ENCODE peak calls at places on chromosomes 1 and 21, in five cellular contexts. I is tibial nerve, L is ascending aorta, F is A549, Q is pancreas. C is an unnamed sample. For H3K4me1, the result is how much of the 10 kb centered on the place peaks cover.

GRCh38 chr1:240462766-240463410 is 149.1 kb downstream of the GREM2 start:
- DNase-seq in I (no peak), Q (no peak), F (no peak), L (no peak), C (no peak)

GRCh38 chr1:118275716-118276115 is 90.7 kb upstream of the SPAG17 start:
- DNase-seq in Q (no peak), I (no peak), F (no peak), L (no peak), C (no peak)

GRCh38 chr1:108947871-108948525 is 15.3 kb downstream of the CLCC1 start:
- DNase-seq in F (no peak), Q (no peak), L (no peak), I (no peak), C (peak)

GRCh38 chr1:117501275-117501674 is 104.6 kb upstream of the TENT5C start:
- DNase-seq in L (no peak), I (no peak), F (no peak), Q (no peak), C (no peak)

GRCh38 chr1:5577255-5578040 is 414.8 kb downstream of the NPHP4 start:
- DNase-seq in L (no peak), Q (no peak), F (no peak), I (no peak), C (no peak)

GRCh38 chr1:171754381-171754705 is 12.5 kb upstream of the VAMP4 start:
- DNase-seq in L (no peak), I (no peak), Q (no peak), F (no peak), C (no peak)

GRCh38 chr1:110464340-110464739 is 13.4 kb downstream of the PROK1 start:
- DNase-seq in Q (no peak), L (no peak), F (peak), I (no peak), C (no peak)

GRCh38 chr1:228085287-228085926 is 2.9 kb downstream of the ARF1 start:
- DNase-seq in L (no peak), Q (peak), F (no peak), I (peak), C (no peak)

GRCh38 chr21:14736162-14736561 is 190.0 kb upstream of the SAMSN1 start:
- DNase-seq in F (no peak), I (no peak), Q (no peak), L (no peak), C (no peak)

GRCh38 chr1:209156991-209157390 is 426.5 kb upstream of the CAMK1G start:
- DNase-seq in Q (no peak), L (no peak), F (no peak), I (no peak), C (no peak)

GRCh38 chr1:40892354-40892753 is 30.2 kb upstream of the CITED4 start:
- DNase-seq in L (no peak), I (no peak), Q (no peak), F (no peak), C (no peak)

GRCh38 chr1:97820470-97821188 is 100.2 kb downstream of the DPYD start:
- DNase-seq in Q (no peak), I (no peak), L (no peak), F (peak), C (peak)

GRCh38 chr1:203176744-203177460 is 1.3 kb upstream of the MYBPH start:
- DNase-seq in I (no peak), F (no peak), Q (peak), L (no peak), C (no peak)

GRCh38 chr1:36161656-36162531 is 5.9 kb downstream of the MAP7D1 start:
- DNase-seq in F (no peak), L (peak), Q (no peak), I (no peak), C (peak)

GRCh38 chr1:36164399-36164798 is 8.4 kb downstream of the MAP7D1 start:
- DNase-seq in Q (no peak), I (no peak), L (no peak), F (no peak), C (no peak)

GRCh38 chr1:36162680-36163079 is 6.7 kb downstream of the MAP7D1 start:
- DNase-seq in L (no peak), Q (no peak), F (no peak), I (no peak), C (no peak)

GRCh38 chr1:36165145-36165544 is 9.2 kb downstream of the MAP7D1 start:
- DNase-seq in F (no peak), L (no peak), Q (no peak), I (no peak), C (no peak)

GRCh38 chr1:36163426-36163825 is 7.5 kb downstream of the MAP7D1 start:
- DNase-seq in L (no peak), I (no peak), F (no peak), Q (no peak), C (no peak)
- H3K4me1 ChIP-seq in L (under half), I (under half), F (half or more), Q (under half), C (half or more)

GRCh38 chr1:183079697-183080096 is 56.5 kb downstream of the LAMC1 start:
- DNase-seq in L (no peak), F (no peak), I (no peak), Q (no peak), C (no peak)
- H3K4me1 ChIP-seq in L (under half), F (under half), I (under half), Q (under half), C (under half)

DNA sequence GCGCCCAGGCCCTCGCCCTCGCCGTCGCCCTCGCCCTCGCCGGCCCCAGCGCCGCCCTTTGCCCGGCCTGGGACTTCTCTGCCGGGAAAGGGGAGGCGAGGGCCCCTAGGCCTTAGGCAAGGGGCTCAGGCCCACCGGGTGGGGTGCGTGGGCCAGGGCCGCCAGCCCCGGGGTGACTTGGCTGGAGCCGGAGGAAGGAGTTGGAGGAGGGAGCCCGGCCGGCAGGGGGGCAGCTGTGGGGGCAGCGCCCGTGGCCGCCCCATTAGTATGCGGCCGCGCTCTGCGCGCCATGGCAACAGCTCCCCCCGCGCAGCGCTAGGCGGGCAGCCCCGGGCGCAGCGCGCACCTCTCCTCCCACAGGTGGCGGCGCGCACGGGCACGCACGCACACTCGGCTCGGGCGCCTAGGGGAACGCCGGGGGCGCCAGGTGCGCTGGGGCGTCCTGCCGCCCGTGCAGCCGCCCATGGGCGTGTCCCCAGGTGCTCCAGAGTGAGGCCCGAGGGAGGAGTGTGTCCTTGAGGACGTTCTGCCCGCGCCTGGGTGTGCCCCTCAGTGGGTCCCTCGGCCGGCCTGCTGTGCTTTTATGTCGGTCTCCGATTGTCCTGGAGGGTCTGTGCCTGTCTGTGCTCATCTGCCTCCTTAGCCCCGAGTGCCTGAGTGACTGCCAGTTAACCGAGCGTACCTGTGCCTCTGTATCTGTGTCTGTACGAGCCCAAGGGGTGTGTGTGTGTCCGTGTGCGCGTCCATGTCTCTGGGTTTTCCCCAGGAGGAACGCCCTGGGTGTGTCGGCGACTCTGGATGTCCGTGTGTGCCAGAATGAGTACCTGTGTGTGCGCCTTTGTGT is 38.1 kb upstream of the WASF2 start:
- DNase-seq in I (no peak), Q (peak), L (no peak), F (no peak), C (peak)
- H3K4me1 ChIP-seq in I (half or more), Q (under half), L (under half), F (under half), C (under half)

DNA sequence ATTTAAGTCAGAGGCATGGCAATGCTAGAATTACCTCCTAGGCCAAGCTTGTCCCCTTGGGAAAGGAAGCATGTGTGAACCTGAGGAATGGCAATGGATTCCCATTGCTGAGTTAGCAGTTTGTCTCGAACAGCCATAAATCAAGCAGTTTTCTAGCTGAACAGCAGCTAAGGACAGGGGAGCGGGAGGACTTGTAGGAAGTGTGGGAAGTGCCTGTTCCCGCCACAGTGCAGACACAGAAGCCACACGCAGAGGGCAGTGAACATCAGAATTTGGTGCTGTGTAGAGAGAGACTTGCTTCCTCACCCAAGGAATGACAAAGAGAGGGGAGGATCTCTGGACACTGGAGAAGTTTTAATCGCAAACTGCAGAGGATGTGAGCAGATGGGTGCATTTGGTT is 3.8 kb downstream of the PHGDH start:
- DNase-seq in Q (no peak), I (no peak), L (no peak), F (no peak), C (no peak)
- H3K4me1 ChIP-seq in Q (half or more), I (under half), L (under half), F (under half), C (under half)

GRCh38 chr1:113945329-113945728 is 16.2 kb downstream of the HIPK1 start:
- DNase-seq in L (no peak), Q (no peak), I (no peak), F (no peak), C (no peak)

GRCh38 chr1:113940365-113941244 is 11.5 kb downstream of the HIPK1 start:
- DNase-seq in F (no peak), I (no peak), L (no peak), Q (no peak), C (no peak)

GRCh38 chr1:113941245-113941559 is 12.1 kb downstream of the HIPK1 start:
- DNase-seq in L (no peak), I (no peak), F (no peak), Q (no peak), C (no peak)

GRCh38 chr1:113943028-113943811 is 14.1 kb downstream of the HIPK1 start:
- DNase-seq in I (no peak), Q (no peak), F (no peak), L (no peak), C (no peak)

GRCh38 chr1:113942527-113942926 is 13.4 kb downstream of the HIPK1 start:
- DNase-seq in Q (no peak), F (no peak), L (no peak), I (no peak), C (no peak)
- H3K4me1 ChIP-seq in Q (under half), F (under half), L (under half), I (under half), C (under half)

GRCh38 chr1:232617237-232617636 is 12.7 kb downstream of the SIPA1L2 start:
- DNase-seq in F (no peak), Q (no peak), I (no peak), L (no peak), C (no peak)
- H3K4me1 ChIP-seq in F (under half), Q (under half), I (under half), L (under half), C (under half)

GRCh38 chr1:10722803-10723202 is 73.6 kb downstream of the CASZ1 start:
- DNase-seq in L (no peak), I (no peak), Q (no peak), F (no peak), C (no peak)
- H3K4me1 ChIP-seq in L (under half), I (under half), Q (under half), F (under half), C (half or more)

GRCh38 chr1:172916126-172916525 is 134.6 kb downstream of the TNFSF18 start:
- DNase-seq in I (no peak), L (no peak), Q (no peak), F (no peak), C (no peak)

GRCh38 chr1:172912765-172913260 is 137.9 kb downstream of the TNFSF18 start:
- DNase-seq in Q (no peak), F (no peak), L (no peak), I (no peak), C (no peak)

GRCh38 chr1:172917972-172918371 is 132.8 kb downstream of the TNFSF18 start:
- DNase-seq in L (no peak), I (no peak), Q (no peak), F (peak), C (no peak)

GRCh38 chr1:172914517-172915144 is 136.1 kb downstream of the TNFSF18 start:
- DNase-seq in I (no peak), Q (no peak), L (no peak), F (no peak), C (no peak)

GRCh38 chr1:172915276-172915675 is 135.5 kb downstream of the TNFSF18 start:
- DNase-seq in F (no peak), L (no peak), I (no peak), Q (no peak), C (no peak)
- H3K4me1 ChIP-seq in F (half or more), L (under half), I (under half), Q (under half), C (under half)

GRCh38 chr1:55198044-55198443 is 17.1 kb downstream of the USP24 start:
- DNase-seq in I (no peak), F (no peak), L (no peak), Q (no peak), C (no peak)

GRCh38 chr1:55195523-55196233 is 19.5 kb downstream of the USP24 start:
- DNase-seq in I (no peak), Q (no peak), L (no peak), F (no peak), C (no peak)

GRCh38 chr1:55196433-55197035 is 18.6 kb downstream of the USP24 start:
- DNase-seq in Q (no peak), F (no peak), L (no peak), I (no peak), C (no peak)

GRCh38 chr1:55194851-55195250 is 20.3 kb downstream of the USP24 start:
- DNase-seq in L (no peak), Q (no peak), I (no peak), F (no peak), C (no peak)

DNA sequence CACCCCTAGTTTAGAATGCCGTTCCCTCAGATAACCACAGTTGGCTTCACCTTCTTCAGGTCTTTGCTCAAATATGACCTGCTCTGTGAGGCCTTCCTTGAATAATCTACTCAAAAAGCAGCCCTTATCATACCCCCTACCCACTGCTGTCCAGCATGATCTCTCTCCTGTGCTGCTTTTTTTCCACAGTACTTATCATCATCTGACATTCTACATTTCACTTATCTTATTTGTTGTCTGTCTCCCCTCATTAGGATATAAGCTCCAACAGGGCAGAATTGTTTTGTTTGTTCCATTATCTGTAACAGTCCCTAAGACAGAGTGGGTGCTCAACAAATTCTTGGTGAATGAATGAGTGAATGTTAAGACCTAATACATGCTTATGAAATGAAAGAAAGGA is 18.1 kb downstream of the USP24 start:
- DNase-seq in Q (no peak), L (no peak), I (no peak), F (no peak), C (no peak)
- H3K4me1 ChIP-seq in Q (under half), L (under half), I (under half), F (under half), C (under half)